ENCODE peak calls at places on chromosome 10, in eight cellular contexts. S is sigmoid colon; T is stimulated activated CD4-positive, alpha-beta T cell treated with anti-CD3 and anti-CD28 coated beads, Interleukin-4, amount 100 ng/mL, for 24 hours; X is neural progenitor cell; M is NCI-H1436; Z is germinal center; E is Right ventricle myocardium inferior; L is HuH-7. B is an unnamed sample.

GRCh38 chr10:14553434-14553833 is 221.3 kb downstream of the FAM107B start:
- DNase-seq in M (no peak), X (no peak), S (no peak), L (no peak), T (no peak), Z (no peak), E (no peak), B (no peak)

GRCh38 chr10:19332304-19332703 is 283.7 kb downstream of the MALRD1 start:
- DNase-seq in E (no peak), T (no peak), Z (no peak), X (no peak), L (no peak), S (no peak), M (no peak), B (no peak)

GRCh38 chr10:122786269-122786668 is 59.4 kb downstream of the CUZD1 start:
- DNase-seq in L (peak; percentile 74), S (no peak), T (no peak), E (no peak), M (no peak), Z (peak; percentile 9), X (peak; percentile 87), B (no peak)

GRCh38 chr10:34954142-34954541 is 136.0 kb downstream of the CUL2 start:
- DNase-seq in E (no peak), X (no peak), Z (no peak), T (no peak), M (peak; percentile 6), S (no peak), L (no peak), B (no peak)

GRCh38 chr10:8331387-8331786 is 276.9 kb downstream of the GATA3 start:
- DNase-seq in S (no peak), Z (no peak), E (no peak), T (peak; percentile 23), X (no peak), L (no peak), M (no peak), B (peak; percentile 57)

GRCh38 chr10:84054743-84055142 is 84.6 kb upstream of the GHITM start:
- DNase-seq in M (no peak), E (no peak), X (no peak), L (peak; percentile 6), T (no peak), S (no peak), Z (no peak), B (no peak)

GRCh38 chr10:49053053-49053997 is 62.0 kb downstream of the VSTM4 start:
- DNase-seq in S (no peak), Z (no peak), M (no peak), L (no peak), X (no peak), E (peak; percentile 74), T (no peak), B (no peak)

GRCh38 chr10:44436240-44436639 is 51.3 kb upstream of the CXCL12 start:
- DNase-seq in Z (no peak), S (no peak), M (no peak), T (no peak), X (no peak), E (no peak), L (no peak), B (no peak)

GRCh38 chr10:127346604-127347003 is 150.2 kb upstream of the INSYN2A start:
- DNase-seq in L (no peak), E (no peak), Z (no peak), X (no peak), S (no peak), T (peak; percentile 3), M (no peak), B (no peak)

GRCh38 chr10:77082601-77083252 is 554.9 kb downstream of the KCNMA1 start:
- DNase-seq in Z (no peak), S (no peak), X (peak; percentile 9), E (no peak), M (no peak), T (no peak), L (peak; percentile 14), B (no peak)

GRCh38 chr10:23094786-23095403 is 484 bp upstream of the MSRB2 start:
- DNase-seq in X (no peak), L (no peak), E (no peak), T (no peak), Z (no peak), S (no peak), M (no peak), B (peak; percentile 3)